ENCODE peak calls at places on chromosome 9, in nine cellular contexts. M is lower lobe of right lung; Z is SK-N-SH; L is CD8-positive, alpha-beta memory T cell; K is stomach; P is CD4-positive, alpha-beta T cell; V is heart right ventricle; A is GM23248; Q is coronary artery. C is an unnamed sample.

GRCh38 chr9:22469928-22470544 is 23.4 kb downstream of the DMRTA1 start:
- DNase-seq in K (no peak), M (no peak), L (no peak), V (no peak), A (peak; percentile 61), Z (peak; percentile 11), Q (no peak), P (no peak), C (no peak)

GRCh38 chr9:36632892-36633291 is 60.2 kb downstream of the MELK start:
- DNase-seq in V (no peak), L (no peak), A (peak; percentile 60), Z (peak; percentile 47), Q (no peak), M (no peak), P (no peak), K (no peak), C (no peak)

GRCh38 chr9:114078021-114078780 is at the start of gene AMBP:
- DNase-seq in V (no peak), P (no peak), A (no peak), Q (no peak), M (no peak), Z (peak; percentile 12), K (peak; percentile 64), L (no peak), C (no peak)

GRCh38 chr9:115913666-115914065 is 239.9 kb upstream of the PAPPA start:
- DNase-seq in Z (no peak), P (no peak), L (no peak), M (no peak), V (no peak), Q (no peak), K (no peak), A (peak; percentile 78), C (no peak)

GRCh38 chr9:136668983-136669790 is 6.5 kb downstream of the EGFL7 start:
- DNase-seq in L (no peak), V (no peak), K (no peak), Z (no peak), P (no peak), M (no peak), A (no peak), Q (no peak), C (no peak)

GRCh38 chr9:18705763-18706372 is 231.9 kb downstream of the ADAMTSL1 start:
- DNase-seq in Z (no peak), M (no peak), Q (no peak), P (no peak), A (no peak), L (no peak), K (no peak), V (no peak), C (no peak)

GRCh38 chr9:35652829-35653209 is 2.1 kb upstream of the SIT1 start:
- DNase-seq in M (no peak), K (no peak), Z (no peak), A (peak; percentile 57), Q (no peak), L (no peak), P (no peak), V (no peak), C (no peak)

GRCh38 chr9:79984429-79985067 is 412.8 kb downstream of the TLE4 start:
- DNase-seq in V (no peak), P (no peak), L (no peak), M (no peak), Q (no peak), A (no peak), Z (no peak), K (peak; percentile 34), C (no peak)

GRCh38 chr9:15250013-15250412 is 57.0 kb downstream of the TTC39B start:
- DNase-seq in Z (no peak), Q (no peak), K (no peak), L (no peak), P (no peak), V (no peak), M (no peak), A (no peak), C (peak; percentile 28)

GRCh38 chr9:133986774-133987454 is 5.2 kb downstream of the VAV2 start:
- DNase-seq in A (no peak), V (no peak), Z (no peak), M (no peak), L (peak; percentile 20), P (no peak), K (no peak), Q (no peak), C (no peak)

GRCh38 chr9:28318515-28318914 is 745.2 kb upstream of the C9orf72 start:
- DNase-seq in K (no peak), L (no peak), M (no peak), A (no peak), Z (no peak), P (no peak), Q (no peak), V (no peak), C (no peak)

GRCh38 chr9:68515304-68516017 is 25.2 kb downstream of the TMEM252 start:
- DNase-seq in Q (peak; percentile 78), L (no peak), P (no peak), V (no peak), A (peak; percentile 43), K (peak; percentile 32), M (no peak), Z (no peak), C (no peak)

GRCh38 chr9:113620377-113621161 is 157.0 kb downstream of the RGS3 start:
- DNase-seq in Q (peak; percentile 89), Z (peak; percentile 83), M (no peak), P (no peak), V (peak; percentile 53), L (no peak), A (peak; percentile 88), K (peak; percentile 87), C (peak; percentile 30)

GRCh38 chr9:27701664-27702063 is 128.4 kb upstream of the C9orf72 start:
- DNase-seq in Z (no peak), M (no peak), Q (no peak), P (no peak), L (no peak), K (no peak), A (no peak), V (no peak), C (no peak)

GRCh38 chr9:8806150-8806549 is 1006.6 kb upstream of the DMAC1 start:
- DNase-seq in Q (no peak), M (no peak), K (no peak), V (no peak), A (no peak), L (no peak), P (no peak), Z (no peak), C (no peak)

GRCh38 chr9:106623558-106623957 is 239.4 kb upstream of the ZNF462 start:
- DNase-seq in Q (no peak), P (no peak), A (no peak), M (no peak), V (no peak), L (no peak), Z (no peak), K (no peak), C (no peak)

GRCh38 chr9:135218331-135219225 is 131.1 kb downstream of the OLFM1 start:
- DNase-seq in Q (no peak), V (peak; percentile 12), L (peak; percentile 27), P (no peak), K (no peak), A (peak; percentile 8), Z (peak; percentile 73), M (peak; percentile 54), C (no peak)
- H3K27ac ChIP-seq in Q (no peak overlapping the region), V (no peak overlapping the region), L (no peak overlapping the region), P (no peak overlapping the region), K (no peak overlapping the region), A (no peak overlapping the region), Z (no peak overlapping the region), M (no peak overlapping the region), C (no peak overlapping the region)

DNA sequence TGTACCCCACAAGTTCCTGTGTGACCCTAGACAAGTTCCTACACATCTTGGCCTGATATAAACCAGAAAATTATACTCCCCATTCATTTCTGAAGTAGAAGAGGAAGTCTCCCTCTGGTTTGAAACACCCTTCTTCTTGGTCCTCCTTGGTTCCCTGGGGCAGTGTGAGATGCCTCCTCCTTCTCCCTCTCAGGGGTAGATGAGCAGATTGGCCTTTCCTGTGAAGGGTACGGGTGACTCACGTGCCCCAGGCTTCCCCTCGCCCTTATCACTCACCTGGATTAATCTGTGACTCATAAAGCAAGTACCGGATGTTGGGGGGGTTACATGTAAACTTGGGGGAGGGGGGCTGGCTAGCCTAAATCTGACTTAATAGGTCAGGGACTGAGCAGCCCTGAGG is 11.1 kb upstream of the AQP3 start:
- DNase-seq in Q (no peak), V (no peak), Z (no peak), M (no peak), L (peak; percentile 82), K (peak; percentile 44), A (no peak), P (peak; percentile 47), C (no peak)
- H3K27ac ChIP-seq in Q (no peak overlapping the region), V (no peak overlapping the region), Z (no peak overlapping the region), M (peak overlapping the region; percentile 6), L (peak overlapping the region; percentile 49), K (peak overlapping the region; percentile 39), A (no peak overlapping the region), P (peak overlapping the region; percentile 80), C (no peak overlapping the region)

GRCh38 chr9:82412586-82412985 is 424.0 kb downstream of the SPATA31D1 start:
- DNase-seq in K (no peak), V (no peak), M (no peak), Z (no peak), Q (no peak), P (no peak), A (peak; percentile 48), L (no peak), C (no peak)

GRCh38 chr9:82406714-82407113 is 418.1 kb downstream of the SPATA31D1 start:
- DNase-seq in L (no peak), Z (peak; percentile 50), V (no peak), A (no peak), K (no peak), P (no peak), Q (no peak), M (no peak), C (no peak)

GRCh38 chr9:82410891-82411290 is 422.3 kb downstream of the SPATA31D1 start:
- DNase-seq in K (no peak), Q (no peak), M (no peak), P (no peak), L (no peak), Z (no peak), A (no peak), V (no peak), C (no peak)

GRCh38 chr9:82404484-82405280 is 416.1 kb downstream of the SPATA31D1 start:
- DNase-seq in L (no peak), Q (no peak), K (no peak), A (peak; percentile 40), Z (peak; percentile 40), V (no peak), P (no peak), M (no peak), C (no peak)

DNA sequence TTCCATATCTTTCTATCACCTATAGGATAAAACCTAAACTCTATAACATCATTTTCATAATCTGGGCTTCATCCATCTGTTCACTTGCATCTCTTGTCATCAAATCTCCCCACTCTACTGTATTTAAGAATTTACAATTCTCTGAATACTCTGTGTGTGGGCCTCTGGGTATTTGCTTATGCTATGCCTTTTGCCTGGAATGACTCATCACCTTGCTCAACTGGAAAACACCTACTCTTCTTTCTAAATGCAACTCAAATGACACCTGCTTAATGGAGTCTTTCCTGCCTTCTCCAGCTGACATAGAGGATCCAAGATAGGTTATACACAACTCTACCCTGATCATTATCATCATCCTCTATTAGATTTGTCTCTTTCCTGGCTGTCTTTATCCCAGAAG is 421.7 kb downstream of the SPATA31D1 start:
- DNase-seq in V (no peak), A (peak; percentile 49), K (no peak), M (no peak), Z (no peak), P (no peak), Q (no peak), L (no peak), C (no peak)
- H3K27ac ChIP-seq in V (no peak overlapping the region), A (no peak overlapping the region), K (no peak overlapping the region), M (no peak overlapping the region), Z (no peak overlapping the region), P (no peak overlapping the region), Q (no peak overlapping the region), L (no peak overlapping the region), C (no peak overlapping the region)

GRCh38 chr9:88952976-88953375 is 38.3 kb upstream of the S1PR3 start:
- DNase-seq in Z (no peak), A (no peak), V (no peak), Q (no peak), M (no peak), K (no peak), P (no peak), L (no peak), C (no peak)
- H3K27ac ChIP-seq in Z (peak overlapping the region; percentile 22), A (peak overlapping the region; percentile 70), V (peak overlapping the region; percentile 63), Q (no peak overlapping the region), M (no peak overlapping the region), K (peak overlapping the region; percentile 55), P (no peak overlapping the region), L (no peak overlapping the region), C (peak overlapping the region; percentile 53)

C was measured in caudate nucleus.